ENCODE peak calls at places on chromosome 18, in five cellular contexts. One of them, this sample, is unnamed.

GRCh38 chr18:56869189-56869777 is 218.1 kb downstream of the WDR7 start:
- DNase-seq in ACHN: peak
- DNase-seq in HEK293T: peak
- DNase-seq in WTC11: no peak
- DNase-seq in GM12878: peak
- DNase-seq in this sample: no peak

GRCh38 chr18:59646946-59647307 is 50.3 kb downstream of the CCBE1 start:
- DNase-seq in WTC11: no peak
- DNase-seq in GM12878: no peak
- DNase-seq in ACHN: no peak
- DNase-seq in HEK293T: no peak
- DNase-seq in this sample: no peak

GRCh38 chr18:67232406-67232805 is 284.1 kb downstream of the DSEL start:
- DNase-seq in HEK293T: no peak
- DNase-seq in WTC11: no peak
- DNase-seq in GM12878: no peak
- DNase-seq in ACHN: no peak
- DNase-seq in this sample: no peak

GRCh38 chr18:25233582-25234362 is 118.2 kb downstream of the ZNF521 start:
- DNase-seq in HEK293T: no peak
- DNase-seq in WTC11: no peak
- DNase-seq in ACHN: no peak
- DNase-seq in GM12878: no peak
- DNase-seq in this sample: no peak

GRCh38 chr18:35174093-35174731 is 66.6 kb upstream of the ZNF397 start:
- DNase-seq in WTC11: no peak
- DNase-seq in ACHN: no peak
- DNase-seq in HEK293T: no peak
- DNase-seq in GM12878: peak
- DNase-seq in this sample: no peak

GRCh38 chr18:59050661-59051057 is 89.0 kb upstream of the SEC11C start:
- DNase-seq in GM12878: no peak
- DNase-seq in WTC11: no peak
- DNase-seq in ACHN: no peak
- DNase-seq in HEK293T: no peak
- DNase-seq in this sample: no peak

GRCh38 chr18:40555914-40556313 is 1399.1 kb upstream of the PIK3C3 start:
- DNase-seq in ACHN: no peak
- DNase-seq in GM12878: no peak
- DNase-seq in WTC11: no peak
- DNase-seq in HEK293T: no peak
- DNase-seq in this sample: no peak

GRCh38 chr18:37507239-37507638 is 58.4 kb downstream of the CELF4 start:
- DNase-seq in GM12878: no peak
- DNase-seq in ACHN: no peak
- DNase-seq in HEK293T: no peak
- DNase-seq in WTC11: no peak
- DNase-seq in this sample: no peak

GRCh38 chr18:58176915-58177717 is 133.1 kb downstream of the NEDD4L start:
- DNase-seq in WTC11: no peak
- DNase-seq in ACHN: peak
- DNase-seq in GM12878: no peak
- DNase-seq in HEK293T: no peak
- DNase-seq in this sample: no peak

GRCh38 chr18:78992041-78992735 is 12.6 kb downstream of the SALL3 start:
- DNase-seq in GM12878: no peak
- DNase-seq in WTC11: no peak
- DNase-seq in ACHN: no peak
- DNase-seq in HEK293T: no peak
- DNase-seq in this sample: no peak

GRCh38 chr18:48139427-48140347 is 209.2 kb upstream of the SMAD2 start:
- DNase-seq in ACHN: no peak
- DNase-seq in GM12878: no peak
- DNase-seq in HEK293T: no peak
- DNase-seq in WTC11: no peak
- DNase-seq in this sample: no peak

GRCh38 chr18:39425172-39425571 is 1859.6 kb upstream of the CELF4 start:
- DNase-seq in HEK293T: no peak
- DNase-seq in WTC11: no peak
- DNase-seq in GM12878: no peak
- DNase-seq in ACHN: no peak
- DNase-seq in this sample: no peak

GRCh38 chr18:666177-666576 is 8.7 kb downstream of the TYMS start:
- DNase-seq in GM12878: no peak
- DNase-seq in HEK293T: no peak
- DNase-seq in ACHN: no peak
- DNase-seq in WTC11: peak
- DNase-seq in this sample: no peak

GRCh38 chr18:2569338-2570207 is 1.7 kb downstream of the METTL4 start:
- DNase-seq in WTC11: no peak
- DNase-seq in ACHN: no peak
- DNase-seq in GM12878: no peak
- DNase-seq in HEK293T: no peak
- DNase-seq in this sample: no peak